ENCODE peak calls at places on chromosomes 11 and 22, in eight cellular contexts. M is lower lobe of right lung; O is CD8-positive, alpha-beta T cell; K is Peyer's patch; P is neural progenitor cell; E is uterus; A is stomach; B is fibroblast of lung. Y is an unnamed sample.

GRCh38 chr11:1303196-1303821 is 6.1 kb downstream of the TOLLIP start:
- DNase-seq in O (peak; percentile 8), E (peak; percentile 14), P (peak; percentile 57), M (peak; percentile 59), K (peak; percentile 76), A (peak; percentile 57), B (peak; percentile 26), Y (peak; percentile 45)

GRCh38 chr11:118264568-118265470 is 722 bp upstream of the MPZL2 start:
- DNase-seq in P (peak; percentile 9), E (no peak), O (no peak), M (no peak), A (no peak), K (no peak), B (no peak), Y (no peak)

GRCh38 chr11:86805873-86806310 is 5.5 kb downstream of the PRSS23 start:
- DNase-seq in O (peak; percentile 18), P (no peak), A (no peak), K (no peak), M (no peak), B (no peak), E (no peak), Y (peak; percentile 57)

GRCh38 chr11:114106986-114107385 is 47.5 kb downstream of the ZBTB16 start:
- DNase-seq in K (peak; percentile 30), E (no peak), B (no peak), M (no peak), P (no peak), O (no peak), A (no peak), Y (no peak)

GRCh38 chr11:103112364-103112763 is 3.1 kb downstream of the DYNC2H1 start:
- DNase-seq in A (no peak), M (no peak), E (no peak), O (no peak), P (no peak), K (no peak), B (no peak), Y (no peak)

GRCh38 chr11:123261345-123262106 is 66.5 kb upstream of the CLMP start:
- DNase-seq in A (peak; percentile 84), B (peak; percentile 61), P (peak; percentile 90), O (peak; percentile 61), K (peak; percentile 86), M (peak; percentile 90), E (peak; percentile 76), Y (peak; percentile 63)

GRCh38 chr22:35914665-35915476 is 113.8 kb downstream of the RBFOX2 start:
- DNase-seq in O (no peak), P (peak; percentile 94), E (peak; percentile 43), M (no peak), B (peak; percentile 90), K (peak; percentile 75), A (peak; percentile 58), Y (peak; percentile 85)

GRCh38 chr11:134993691-134994243 is 581.7 kb upstream of the B3GAT1 start:
- DNase-seq in A (no peak), O (no peak), P (no peak), E (no peak), M (no peak), B (no peak), K (no peak), Y (no peak)

GRCh38 chr11:14969922-14970323 is 2.2 kb downstream of the CALCA start:
- DNase-seq in E (no peak), A (peak; percentile 37), P (peak; percentile 86), O (peak; percentile 31), K (no peak), M (no peak), B (no peak), Y (no peak)

GRCh38 chr11:16404781-16405180 is 48.4 kb upstream of the SOX6 start:
- DNase-seq in K (no peak), B (no peak), P (no peak), M (no peak), E (no peak), O (no peak), A (no peak), Y (no peak)

DNA sequence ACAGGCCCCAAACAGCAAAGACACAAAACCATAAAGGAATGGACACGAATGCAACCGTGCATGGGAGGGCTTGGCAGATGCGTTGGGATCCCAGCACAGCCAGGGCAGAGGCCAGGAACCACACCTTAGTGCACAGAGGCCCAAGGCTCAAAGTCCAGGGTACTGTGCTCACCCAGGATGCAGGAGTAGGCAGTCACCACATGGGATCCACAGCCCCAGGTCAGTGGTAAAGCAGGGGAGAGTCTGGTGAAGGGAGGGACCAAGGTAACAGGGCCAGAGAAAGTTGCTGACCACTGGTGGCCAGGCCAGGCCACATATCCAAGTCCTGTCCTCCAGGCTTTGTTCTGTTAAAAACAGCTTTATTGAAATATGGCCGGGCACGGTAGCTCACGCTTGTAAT is 6.5 kb upstream of the CERK start:
- DNase-seq in P (no peak), B (no peak), A (peak; percentile 55), M (no peak), O (no peak), E (no peak), K (peak; percentile 91), Y (no peak)
- TF ChIP-seq CTCF in P (no peak), B (no peak), A (no peak), M (no peak), O (no peak), E (no peak), K (peak; percentile 44), Y (no peak)

DNA sequence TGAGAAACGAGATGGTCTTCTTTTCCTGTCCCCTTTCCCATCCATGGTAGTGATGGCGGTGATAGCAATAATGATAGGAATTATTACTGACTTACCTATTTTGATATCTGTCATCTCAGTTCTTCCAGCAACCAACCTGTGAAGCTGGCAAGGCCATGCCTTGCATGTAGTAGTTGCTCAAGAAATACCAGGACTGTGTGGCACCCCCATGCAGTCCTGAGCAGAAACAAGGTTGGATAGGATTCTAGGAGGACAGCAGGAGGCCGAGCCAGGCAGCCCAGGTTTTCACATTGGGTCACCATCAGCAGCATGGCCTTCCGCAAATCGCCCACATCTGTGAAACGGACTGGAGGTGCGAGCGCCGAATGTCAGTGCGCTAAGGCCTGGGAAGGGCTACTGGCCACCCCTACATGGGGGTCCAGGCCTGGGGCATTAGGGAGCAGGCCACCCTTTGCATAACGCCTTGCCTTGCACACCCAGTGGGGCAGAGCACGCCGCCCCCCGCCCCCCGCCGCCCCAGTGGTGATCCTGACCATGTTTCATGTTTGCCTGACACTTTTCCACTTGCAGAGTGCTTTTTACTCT is 2.5 kb downstream of the GRK2 start:
- DNase-seq in K (peak; percentile 44), O (no peak), A (no peak), E (no peak), M (peak; percentile 50), B (no peak), P (no peak), Y (no peak)
- H3K27ac ChIP-seq in K (peak overlapping the region; percentile 98), O (peak overlapping the region; percentile 58), A (no peak overlapping the region), E (peak overlapping the region; percentile 88), M (peak overlapping the region; percentile 93), B (no peak overlapping the region), P (no peak overlapping the region), Y (no peak overlapping the region)

GRCh38 chr11:46336781-46337180 is 10.5 kb upstream of the DGKZ start:
- DNase-seq in P (no peak), E (no peak), B (peak; percentile 43), O (no peak), K (no peak), A (no peak), M (peak; percentile 82), Y (no peak)
- H3K4me1 ChIP-seq in P (peaks cover 47% of the 10 kb centered on the region), E (no peaks in the 10 kb centered on the region), B (peaks cover 2% of the 10 kb centered on the region), O (peaks cover 42% of the 10 kb centered on the region), K (peaks cover 16% of the 10 kb centered on the region), A (peaks cover 31% of the 10 kb centered on the region), M (peaks cover 69% of the 10 kb centered on the region), Y (peaks cover 8% of the 10 kb centered on the region)

GRCh38 chr11:66476841-66477251 is 3.4 kb upstream of the DPP3 start:
- DNase-seq in A (no peak), O (no peak), M (no peak), E (no peak), K (no peak), P (peak; percentile 52), B (no peak), Y (no peak)

GRCh38 chr11:66475349-66476172 is 4.7 kb upstream of the DPP3 start:
- DNase-seq in A (no peak), M (no peak), P (no peak), K (no peak), O (no peak), E (no peak), B (no peak), Y (no peak)

GRCh38 chr11:66478823-66479740 is 1.2 kb upstream of the DPP3 start:
- DNase-seq in A (peak; percentile 50), M (peak; percentile 70), B (peak; percentile 47), O (no peak), P (peak; percentile 60), K (peak; percentile 67), E (peak; percentile 46), Y (peak; percentile 22)

GRCh38 chr11:66476173-66476840 is 3.9 kb upstream of the DPP3 start:
- DNase-seq in K (no peak), A (no peak), O (no peak), B (no peak), P (no peak), E (no peak), M (no peak), Y (no peak)

DNA sequence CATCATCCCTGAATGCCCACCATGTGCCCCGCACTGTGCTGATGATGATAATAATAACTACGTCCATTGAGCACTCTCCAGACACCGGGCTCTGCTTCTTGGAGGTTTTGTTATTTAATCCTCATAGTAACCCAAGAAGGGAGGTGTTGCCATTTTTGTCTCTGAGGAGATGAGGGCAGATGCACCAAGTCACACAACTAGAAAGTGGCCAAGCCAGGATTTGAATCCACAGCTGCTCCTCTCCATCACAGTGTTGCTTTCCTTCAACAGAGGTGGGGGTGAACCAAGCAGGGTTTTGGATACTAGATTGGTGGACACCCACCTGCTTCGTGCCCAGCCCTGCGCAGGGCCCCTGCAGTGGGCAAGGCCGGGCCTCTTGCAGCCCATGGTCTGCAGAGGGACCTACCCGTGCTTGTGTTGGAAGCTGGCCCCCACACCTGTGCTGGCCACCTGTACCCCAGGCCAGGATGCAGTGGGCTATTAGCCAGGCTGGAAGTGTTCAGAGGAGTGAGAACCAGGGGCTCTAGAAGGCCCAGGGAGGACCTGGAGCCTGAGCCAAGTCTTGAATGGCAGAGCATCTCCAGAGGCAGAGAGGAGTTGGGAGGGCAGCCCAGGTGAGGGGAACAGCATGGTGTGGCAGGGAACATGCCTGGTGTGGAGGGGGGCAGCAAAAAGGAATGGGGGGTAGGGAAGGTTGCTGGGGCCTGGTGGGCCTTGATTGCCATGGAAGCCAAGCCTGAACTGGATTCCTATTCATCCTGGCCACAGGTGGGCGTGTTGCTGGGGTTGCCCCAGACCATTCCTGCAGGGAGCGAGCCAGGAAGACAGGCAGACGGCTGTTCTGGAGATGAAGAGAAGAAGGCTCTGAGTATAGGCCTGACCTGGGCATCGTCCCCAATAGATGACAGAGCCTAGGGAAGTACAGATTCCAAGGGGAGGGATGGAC is 2.7 kb upstream of the DPP3 start:
- DNase-seq in A (no peak), B (no peak), K (no peak), O (no peak), M (no peak), E (no peak), P (no peak), Y (no peak)
- TF ChIP-seq CTCF in A (no peak), B (no peak), K (no peak), O (no peak), M (no peak), E (no peak), P (no peak), Y (no peak)

Y was measured in foreskin keratinocyte.